ENCODE peak calls at places on chromosome 17, in seven cellular contexts. M is transverse colon, U is GM12891, W is sigmoid colon, J is stomach, S is SK-N-SH, C is breast epithelium. I is an unnamed sample.

GRCh38 chr17:82487898-82488297 is 29.4 kb downstream of the NARF start:
- DNase-seq in M (no peak), U (no peak), W (no peak), J (no peak), S (no peak), C (no peak), I (no peak)

GRCh38 chr17:67433248-67433924 is 56.3 kb downstream of the PITPNC1 start:
- DNase-seq in M (no peak), U (no peak), W (no peak), J (no peak), S (no peak), C (no peak), I (no peak)

GRCh38 chr17:82017612-82018151 is 5.0 kb downstream of the CENPX start:
- DNase-seq in M (no peak), U (no peak), W (no peak), J (no peak), S (no peak), C (no peak), I (no peak)

GRCh38 chr17:8481089-8481488 is 45.4 kb downstream of the NDEL1 start:
- DNase-seq in M (no peak), U (no peak), W (no peak), J (no peak), S (no peak), C (no peak), I (no peak)

GRCh38 chr17:83155128-83156081 is 76.0 kb downstream of the METRNL start:
- DNase-seq in M (no peak), U (no peak), W (peak; percentile 83), J (no peak), S (peak; percentile 70), C (peak; percentile 23), I (no peak)

GRCh38 chr17:77666881-77667395 is 291.6 kb upstream of the TNRC6C start:
- DNase-seq in M (peak; percentile 17), U (no peak), W (peak; percentile 4), J (no peak), S (no peak), C (no peak), I (no peak)

GRCh38 chr17:56966277-56966676 is 5.4 kb upstream of the COIL start:
- DNase-seq in M (no peak), U (no peak), W (no peak), J (no peak), S (no peak), C (no peak), I (no peak)

GRCh38 chr17:68763551-68763950 is 162.4 kb upstream of the FAM20A start:
- DNase-seq in M (no peak), U (no peak), W (no peak), J (no peak), S (no peak), C (no peak), I (no peak)

GRCh38 chr17:3512512-3513171 is 36.8 kb downstream of the ASPA start:
- DNase-seq in M (peak; percentile 37), U (no peak), W (peak; percentile 88), J (peak; percentile 49), S (no peak), C (peak; percentile 42), I (no peak)

GRCh38 chr17:45973099-45973838 is 25.8 kb upstream of the STH start:
- DNase-seq in M (peak; percentile 53), U (no peak), W (peak; percentile 85), J (peak; percentile 76), S (no peak), C (peak; percentile 53), I (no peak)

GRCh38 chr17:77312786-77313599 is 172.2 kb downstream of the SEC14L1 start:
- DNase-seq in M (peak; percentile 73), U (no peak), W (peak; percentile 80), J (peak; percentile 75), S (peak; percentile 29), C (peak; percentile 69), I (no peak)

GRCh38 chr17:74924250-74924948 is at the start of gene OTOP2:
- DNase-seq in M (peak; percentile 25), U (no peak), W (no peak), J (no peak), S (peak; percentile 67), C (no peak), I (no peak)

GRCh38 chr17:31320791-31321190 is 631 bp downstream of the EVI2A start:
- DNase-seq in M (no peak), U (no peak), W (no peak), J (no peak), S (peak; percentile 10), C (no peak), I (no peak)

GRCh38 chr17:2701996-2702741 is 9.4 kb downstream of the CLUH start:
- DNase-seq in M (no peak), U (no peak), W (peak; percentile 59), J (no peak), S (no peak), C (peak; percentile 54), I (peak; percentile 19)

GRCh38 chr17:62790554-62790953 is 17.6 kb downstream of the MARCHF10 start:
- DNase-seq in M (no peak), U (no peak), W (no peak), J (no peak), S (no peak), C (no peak), I (no peak)

GRCh38 chr17:27770877-27771276 is 29.5 kb downstream of the NOS2 start:
- DNase-seq in M (no peak), U (no peak), W (no peak), J (no peak), S (no peak), C (no peak), I (no peak)
- TF ChIP-seq POLR2AphosphoS5 in M (no peak), U (no peak), W (no peak), J (no peak), S (no peak), C (no peak), I (no peak)

GRCh38 chr17:58330997-58331814 is 2.6 kb upstream of the TSPOAP1 start:
- DNase-seq in M (peak; percentile 66), U (no peak), W (no peak), J (peak; percentile 45), S (peak; percentile 20), C (no peak), I (peak; percentile 29)

GRCh38 chr17:58333396-58334207 is 5.0 kb upstream of the TSPOAP1 start:
- DNase-seq in M (no peak), U (no peak), W (no peak), J (no peak), S (peak; percentile 30), C (no peak), I (peak; percentile 2)

GRCh38 chr17:58330544-58330996 is 2.0 kb upstream of the TSPOAP1 start:
- DNase-seq in M (no peak), U (no peak), W (no peak), J (no peak), S (peak; percentile 18), C (no peak), I (peak; percentile 20)

GRCh38 chr17:58332720-58333395 is 4.3 kb upstream of the TSPOAP1 start:
- DNase-seq in M (no peak), U (no peak), W (no peak), J (no peak), S (peak; percentile 28), C (no peak), I (peak; percentile 29)

GRCh38 chr17:58331815-58332719 is 3.5 kb upstream of the TSPOAP1 start:
- DNase-seq in M (peak; percentile 84), U (no peak), W (no peak), J (peak; percentile 74), S (peak; percentile 36), C (no peak), I (peak; percentile 72)
- TF ChIP-seq POLR2AphosphoS5 in M (peak; percentile 85), U (peak; percentile 99), W (peak; percentile 83), J (peak; percentile 99), S (no peak), C (peak; percentile 39), I (peak; percentile 98)

GRCh38 chr17:60168654-60169053 is 18.9 kb downstream of the CA4 start:
- DNase-seq in M (no peak), U (no peak), W (no peak), J (no peak), S (peak; percentile 17), C (no peak), I (no peak)

GRCh38 chr17:60165976-60166375 is 16.2 kb downstream of the CA4 start:
- DNase-seq in M (peak; percentile 76), U (no peak), W (no peak), J (peak; percentile 69), S (no peak), C (no peak), I (no peak)

GRCh38 chr17:60164697-60165096 is 14.9 kb downstream of the CA4 start:
- DNase-seq in M (no peak), U (no peak), W (peak; percentile 18), J (no peak), S (no peak), C (no peak), I (no peak)

GRCh38 chr17:60165223-60165622 is 15.4 kb downstream of the CA4 start:
- DNase-seq in M (no peak), U (no peak), W (peak; percentile 45), J (no peak), S (no peak), C (no peak), I (no peak)

DNA sequence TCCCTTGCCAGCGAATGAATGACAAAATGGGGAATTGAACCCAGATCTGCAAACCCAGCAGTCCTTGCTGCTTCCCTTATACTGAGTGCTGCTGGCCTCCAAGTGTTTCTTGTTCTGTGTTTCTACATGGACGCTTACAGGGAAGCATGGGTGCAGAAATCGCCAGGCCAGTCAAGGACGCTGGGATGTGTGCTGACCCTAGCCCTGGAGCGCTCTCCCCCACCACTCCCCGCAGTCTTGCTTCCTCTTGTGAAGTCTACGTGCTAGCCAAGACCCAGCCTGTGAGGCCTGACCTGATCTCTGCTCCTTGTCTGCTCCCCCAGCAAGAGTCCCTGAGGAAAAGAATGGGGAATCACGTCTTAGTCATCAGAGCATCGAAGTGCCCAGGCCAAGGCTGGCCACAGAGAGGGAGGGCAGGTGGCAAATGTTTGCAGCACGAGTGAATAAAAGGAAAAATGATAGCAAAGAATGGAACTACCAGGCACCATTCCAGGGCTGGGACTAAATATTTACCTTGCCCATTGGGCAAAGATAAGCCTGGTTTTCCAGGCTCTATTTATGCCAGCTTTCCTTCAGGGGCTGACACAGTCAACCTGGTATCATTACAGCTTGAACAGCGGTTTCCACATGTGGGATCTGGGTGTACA is 17.4 kb downstream of the CA4 start:
- DNase-seq in M (no peak), U (no peak), W (no peak), J (peak; percentile 82), S (no peak), C (no peak), I (no peak)
- TF ChIP-seq POLR2AphosphoS5 in M (no peak), U (no peak), W (no peak), J (peak; percentile 72), S (no peak), C (no peak), I (no peak)

DNA sequence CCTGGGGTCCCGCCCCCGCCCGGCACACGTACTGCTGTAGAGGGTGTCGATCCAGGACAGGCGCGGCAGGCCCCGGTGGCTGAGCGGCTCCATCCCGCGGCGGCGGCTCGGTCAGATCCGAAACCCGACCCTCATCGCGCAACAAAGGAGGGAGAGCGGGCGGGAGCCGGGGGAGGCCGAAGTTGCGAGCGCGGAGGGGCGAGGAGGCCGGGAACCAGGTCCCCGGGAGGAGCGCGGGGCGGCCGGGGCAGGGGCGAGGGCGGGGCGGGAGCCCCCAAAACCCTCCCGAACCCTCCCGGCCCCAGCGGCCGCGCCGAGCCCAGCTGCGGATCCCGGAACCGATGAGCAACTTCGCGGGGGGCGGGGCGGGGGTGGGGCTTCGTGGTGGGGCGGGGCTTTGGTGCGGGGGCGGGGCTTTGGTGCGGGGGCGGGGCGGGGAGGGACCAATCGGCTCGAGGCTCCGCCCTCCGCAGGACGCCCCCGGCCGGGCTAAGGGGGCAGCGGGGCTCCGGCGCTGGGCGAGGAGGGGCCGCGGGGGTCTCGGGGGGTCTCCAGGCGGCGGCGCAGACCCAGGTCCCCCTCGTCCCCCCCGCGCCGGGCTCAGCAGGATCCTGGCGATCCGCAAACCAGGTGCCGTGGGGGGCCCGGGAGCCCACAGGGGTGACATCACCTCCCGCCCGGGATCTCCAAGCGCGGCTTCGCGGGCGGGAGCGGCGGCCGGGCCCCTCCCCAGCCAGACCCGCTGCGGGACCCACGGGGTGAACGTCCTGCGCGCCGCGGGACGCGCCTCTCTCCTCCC is at the start of gene ABR:
- DNase-seq in M (peak; percentile 46), U (peak; percentile 74), W (peak; percentile 83), J (peak; percentile 51), S (peak; percentile 91), C (no peak), I (peak; percentile 60)
- TF ChIP-seq POLR2AphosphoS5 in M (no peak), U (no peak), W (peak; percentile 40), J (peak; percentile 39), S (peak; percentile 15), C (peak; percentile 79), I (no peak)